ENCODE peak calls at places on chromosomes 16 and 17, in five cellular contexts. One of them, this sample, is unnamed.

GRCh38 chr17:61754124-61754523 is 109.2 kb downstream of the BRIP1 start:
- DNase-seq in left lung: no peak
- DNase-seq in progenitor cell of endocrine pancreas: no peak
- DNase-seq in suprapubic skin: no peak
- DNase-seq in cardiac fibroblast: no peak
- DNase-seq in this sample: no peak

GRCh38 chr16:35195864-35196216 is 1736.4 kb downstream of the TP53TG3F start:
- DNase-seq in left lung: no peak
- DNase-seq in progenitor cell of endocrine pancreas: no peak
- DNase-seq in suprapubic skin: no peak
- DNase-seq in cardiac fibroblast: no peak
- DNase-seq in this sample: no peak

GRCh38 chr17:63124536-63124935 is 158.5 kb downstream of the TANC2 start:
- DNase-seq in left lung: no peak
- DNase-seq in progenitor cell of endocrine pancreas: no peak
- DNase-seq in suprapubic skin: no peak
- DNase-seq in cardiac fibroblast: no peak
- DNase-seq in this sample: no peak

GRCh38 chr17:82603981-82604448 is 44.2 kb downstream of the WDR45B start:
- DNase-seq in left lung: peak; percentile 92
- DNase-seq in progenitor cell of endocrine pancreas: no peak
- DNase-seq in suprapubic skin: no peak
- DNase-seq in cardiac fibroblast: peak; percentile 69
- DNase-seq in this sample: peak; percentile 23

GRCh38 chr16:85627102-85627834 is 14.1 kb downstream of the GSE1 start:
- DNase-seq in left lung: no peak
- DNase-seq in progenitor cell of endocrine pancreas: no peak
- DNase-seq in suprapubic skin: no peak
- DNase-seq in cardiac fibroblast: no peak
- DNase-seq in this sample: no peak

GRCh38 chr16:5665770-5666169 is 568.2 kb upstream of the EEF2KMT start:
- DNase-seq in left lung: no peak
- DNase-seq in progenitor cell of endocrine pancreas: no peak
- DNase-seq in suprapubic skin: no peak
- DNase-seq in cardiac fibroblast: no peak
- DNase-seq in this sample: no peak

GRCh38 chr16:27687605-27688004 is 137.7 kb downstream of the KATNIP start:
- DNase-seq in left lung: no peak
- DNase-seq in progenitor cell of endocrine pancreas: no peak
- DNase-seq in suprapubic skin: no peak
- DNase-seq in cardiac fibroblast: no peak
- DNase-seq in this sample: no peak

GRCh38 chr17:50956750-50957523 is 90.8 kb upstream of the TOB1 start:
- DNase-seq in left lung: peak; percentile 71
- DNase-seq in progenitor cell of endocrine pancreas: no peak
- DNase-seq in suprapubic skin: peak; percentile 82
- DNase-seq in cardiac fibroblast: peak; percentile 67
- DNase-seq in this sample: peak; percentile 56

This sample was measured in effector CD4-positive, alpha-beta T cell.